ENCODE peak calls at places on chromosomes 6 and 20, in five cellular contexts. C is upper lobe of right lung, Y is PC-3, I is brain microvascular endothelial cell, O is tibial artery. Z is an unnamed sample.

GRCh38 chr6:4640139-4640538 is 136.1 kb upstream of the CDYL start:
- DNase-seq in O (no peak), C (no peak), Y (peak; percentile 70), I (no peak), Z (no peak)

GRCh38 chr20:2290486-2290885 is 5.3 kb upstream of the TGM3 start:
- DNase-seq in Y (no peak), C (no peak), I (no peak), O (no peak), Z (no peak)

GRCh38 chr6:12750416-12750815 is 33.8 kb downstream of the PHACTR1 start:
- DNase-seq in I (no peak), C (no peak), O (no peak), Y (no peak), Z (no peak)

GRCh38 chr20:54172856-54173652 is 732 bp downstream of the CYP24A1 start:
- DNase-seq in I (no peak), Y (no peak), O (no peak), C (no peak), Z (peak; percentile 12)

GRCh38 chr6:131840936-131841583 is 33.2 kb downstream of the ENPP1 start:
- DNase-seq in C (no peak), O (no peak), I (no peak), Y (no peak), Z (no peak)

GRCh38 chr20:21147593-21147992 is 21.7 kb downstream of the KIZ start:
- DNase-seq in I (no peak), C (no peak), O (no peak), Y (peak; percentile 57), Z (no peak)

GRCh38 chr6:63553208-63553607 is 19.1 kb upstream of the LOC128125822 start:
- DNase-seq in Y (no peak), I (no peak), O (no peak), C (no peak), Z (peak; percentile 51)

GRCh38 chr6:39416026-39416425 is 93.5 kb upstream of the KCNK16 start:
- DNase-seq in I (no peak), Y (no peak), O (no peak), C (no peak), Z (no peak)

GRCh38 chr6:47741807-47742206 is 40.0 kb upstream of the OPN5 start:
- DNase-seq in Y (peak; percentile 97), I (no peak), O (no peak), C (no peak), Z (peak; percentile 40)

GRCh38 chr20:24048014-24048611 is 59.5 kb upstream of the GGTLC1 start:
- DNase-seq in I (no peak), O (no peak), C (no peak), Y (no peak), Z (no peak)

GRCh38 chr6:155894758-155895157 is 439.1 kb upstream of the NOX3 start:
- DNase-seq in O (no peak), C (no peak), I (no peak), Y (no peak), Z (no peak)

GRCh38 chr6:9540534-9541126 is 874.2 kb downstream of the TFAP2A start:
- DNase-seq in C (no peak), Y (peak; percentile 81), O (no peak), I (peak; percentile 47), Z (no peak)

GRCh38 chr20:24586523-24586840 is 117.1 kb downstream of the SYNDIG1 start:
- DNase-seq in I (no peak), O (no peak), C (no peak), Y (no peak), Z (no peak)

GRCh38 chr6:82616386-82617028 is 252.9 kb downstream of the TPBG start:
- DNase-seq in I (no peak), Y (no peak), C (no peak), O (no peak), Z (no peak)

GRCh38 chr6:134415681-134416080 is 97.8 kb upstream of the SGK1 start:
- DNase-seq in C (no peak), O (no peak), I (no peak), Y (no peak), Z (no peak)

GRCh38 chr20:2619961-2620595 is 32.4 kb upstream of the NOP56 start:
- DNase-seq in O (no peak), C (no peak), Y (peak; percentile 48), I (peak; percentile 45), Z (no peak)

DNA sequence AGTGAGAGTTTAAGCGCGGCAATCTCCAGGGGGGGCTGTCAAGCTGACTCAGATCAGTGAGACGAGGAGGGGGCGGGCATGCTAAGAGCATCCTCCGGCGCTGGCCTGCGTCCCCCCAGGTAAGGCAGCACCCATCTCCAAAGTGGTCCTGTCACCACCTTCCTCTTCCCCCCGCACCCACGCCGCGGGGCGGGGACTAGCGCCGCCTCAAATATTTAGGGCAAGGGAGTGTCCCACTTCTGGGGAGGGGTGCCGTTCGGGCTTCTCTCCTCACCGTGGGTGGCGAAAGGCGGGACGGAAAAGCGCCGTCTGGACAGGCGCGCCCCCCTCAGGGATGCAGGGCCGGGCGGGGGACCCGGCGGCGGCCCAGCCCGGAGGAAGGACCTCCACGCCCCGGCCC is 366 bp upstream of the TOX2 start:
- DNase-seq in O (no peak), Y (no peak), I (no peak), C (no peak), Z (peak; percentile 74)
- TF ChIP-seq CTCF in O (no peak), Y (no peak), I (no peak), C (no peak), Z (no peak)

GRCh38 chr6:1380625-1381396 is 8.6 kb upstream of the FOXF2 start:
- DNase-seq in I (no peak), Y (no peak), O (no peak), C (no peak), Z (no peak)

GRCh38 chr6:1379810-1380198 is 9.6 kb upstream of the FOXF2 start:
- DNase-seq in Y (no peak), I (no peak), C (no peak), O (no peak), Z (no peak)

GRCh38 chr6:1377526-1378223 is 11.7 kb upstream of the FOXF2 start:
- DNase-seq in O (no peak), Y (no peak), I (no peak), C (no peak), Z (no peak)

GRCh38 chr6:1378224-1379025 is 11.0 kb upstream of the FOXF2 start:
- DNase-seq in I (no peak), Y (no peak), C (no peak), O (no peak), Z (no peak)

DNA sequence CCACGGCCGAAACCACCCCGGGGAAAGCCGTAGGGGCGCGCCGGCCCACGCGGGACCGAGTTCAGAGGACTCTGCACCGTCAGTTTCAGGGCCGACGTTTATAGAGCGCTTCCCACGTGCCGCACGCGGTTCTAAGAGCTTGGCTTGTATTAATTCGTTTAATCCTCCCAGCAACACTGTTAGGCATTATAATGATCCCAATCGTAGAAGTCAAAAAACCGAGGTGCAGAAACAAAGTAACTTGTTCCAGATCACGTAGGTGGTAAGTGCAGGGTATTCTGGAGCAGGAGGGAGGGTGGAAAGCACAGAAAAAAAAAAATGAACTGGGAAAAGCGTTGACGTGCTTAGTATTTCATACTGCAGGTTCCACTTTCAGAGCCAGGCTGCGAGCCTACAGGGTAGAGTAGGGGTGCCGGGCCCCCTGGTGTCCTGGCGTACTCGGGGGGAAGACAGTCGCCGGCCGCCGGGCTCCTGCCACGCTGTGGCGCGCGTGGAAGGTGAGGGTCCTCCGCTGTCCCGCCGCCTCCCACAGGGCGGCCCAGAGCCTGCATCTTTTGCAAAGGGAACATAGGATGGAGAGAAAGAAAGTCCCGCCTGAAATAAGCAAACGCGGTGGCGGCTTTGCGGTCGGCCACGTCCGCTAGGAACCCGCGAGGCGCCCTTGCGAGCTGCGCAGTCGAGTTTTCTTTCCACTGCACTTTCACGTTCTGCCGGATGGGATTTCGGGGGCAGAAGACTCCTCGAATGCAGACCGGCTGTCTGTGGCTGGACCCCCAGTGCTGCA is 10.2 kb upstream of the FOXF2 start:
- DNase-seq in C (no peak), O (no peak), Y (no peak), I (no peak), Z (no peak)
- H3K27me3 ChIP-seq in C (peaks cover 86% of the 10 kb centered on the region), O (peaks cover 9% of the 10 kb centered on the region), Y (peaks cover 91% of the 10 kb centered on the region), I (peaks cover 88% of the 10 kb centered on the region), Z (no peaks in the 10 kb centered on the region)

DNA sequence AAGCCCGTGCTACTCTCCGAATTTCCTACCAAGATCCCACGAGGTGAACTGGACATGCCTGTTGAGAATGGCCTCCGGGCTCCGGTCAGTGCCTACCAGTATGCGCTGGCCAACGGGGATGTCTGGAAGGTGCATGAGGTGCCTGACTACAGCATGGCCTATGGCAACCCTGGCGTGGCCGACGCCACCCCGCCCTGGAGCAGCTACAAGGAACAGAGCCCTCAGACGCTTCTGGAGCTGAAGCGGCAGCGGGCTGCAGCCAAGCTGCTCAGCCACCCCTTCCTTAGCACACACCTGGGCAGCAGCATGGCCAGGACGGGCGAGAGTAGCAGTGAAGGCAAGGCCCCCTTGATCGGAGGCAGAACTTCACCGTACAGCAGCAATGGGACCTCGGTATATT is 8.0 kb upstream of the FAM83D start:
- DNase-seq in I (no peak), Y (no peak), C (no peak), O (no peak), Z (no peak)
- TF ChIP-seq CTCF in I (no peak), Y (no peak), C (no peak), O (no peak), Z (no peak)

GRCh38 chr20:22866757-22867425 is 168.2 kb upstream of the SSTR4 start:
- DNase-seq in Y (no peak), C (no peak), I (peak; percentile 56), O (no peak), Z (no peak)

GRCh38 chr20:22861231-22861980 is 173.7 kb upstream of the SSTR4 start:
- DNase-seq in C (no peak), Y (peak; percentile 64), O (no peak), I (peak; percentile 62), Z (no peak)

GRCh38 chr20:22862645-22863230 is 172.4 kb upstream of the SSTR4 start:
- DNase-seq in O (no peak), I (no peak), Y (peak; percentile 23), C (no peak), Z (no peak)

GRCh38 chr20:22861990-22862389 is 173.1 kb upstream of the SSTR4 start:
- DNase-seq in I (no peak), C (no peak), Y (peak; percentile 69), O (no peak), Z (no peak)

DNA sequence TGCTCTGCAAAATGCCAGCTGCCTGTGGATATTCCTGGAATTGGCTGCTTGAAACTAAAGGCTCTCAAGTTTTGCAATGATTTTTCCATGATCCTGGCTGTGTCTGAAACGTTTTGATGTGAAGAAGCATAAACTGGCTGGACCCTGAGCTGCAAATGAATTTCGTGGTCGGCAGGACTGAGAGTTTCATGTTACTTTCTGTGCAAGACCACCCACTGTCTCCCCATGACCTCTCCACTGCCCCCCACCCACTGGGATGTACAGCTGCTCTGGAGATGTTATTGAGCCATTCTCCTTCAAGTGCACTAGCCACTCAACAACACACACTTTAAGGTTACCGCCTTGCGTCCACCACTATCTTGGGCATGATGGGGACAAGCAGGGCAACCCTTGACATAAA is 171.2 kb upstream of the SSTR4 start:
- DNase-seq in O (no peak), Y (no peak), I (no peak), C (no peak), Z (no peak)
- H3K27me3 ChIP-seq in O (no peaks in the 10 kb centered on the region), Y (no peaks in the 10 kb centered on the region), I (no peaks in the 10 kb centered on the region), C (no peaks in the 10 kb centered on the region), Z (no peaks in the 10 kb centered on the region)

DNA sequence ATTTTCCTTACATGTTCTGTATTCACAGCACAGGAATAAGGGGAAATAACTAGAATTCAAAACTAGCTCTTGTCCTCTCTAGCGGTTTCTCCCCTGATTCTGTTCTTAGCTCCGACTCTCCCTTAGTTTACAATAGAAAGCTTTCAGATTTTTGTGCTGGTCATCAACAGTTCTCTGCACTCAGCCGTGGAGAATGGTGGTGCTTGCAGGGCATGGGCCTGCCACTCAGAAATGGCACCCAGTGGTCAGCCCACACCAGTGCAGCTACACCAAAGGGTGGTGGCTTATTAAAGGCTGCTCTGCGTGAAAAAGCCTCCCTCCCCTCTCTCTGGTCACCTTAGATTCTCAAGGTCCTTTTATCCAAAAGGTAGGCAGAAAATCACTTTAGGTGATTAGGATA is 123.5 kb downstream of the SASH1 start:
- DNase-seq in Y (no peak), I (no peak), C (no peak), O (no peak), Z (no peak)
- TF ChIP-seq CTCF in Y (no peak), I (peak; percentile 33), C (no peak), O (no peak), Z (no peak)